ENCODE peak calls at places on chromosome 7, in nine cellular contexts. G is activated CD4-positive, alpha-beta T cell treated with anti-CD3 and anti-CD28 coated beads for 36 hours; D is naive thymus-derived CD4-positive, alpha-beta T cell; L is activated CD8-positive, alpha-beta T cell treated with anti-CD3 and anti-CD28 coated beads for 36 hours; A is heart left ventricle; K is CD4-positive, alpha-beta T cell; M is central memory CD8-positive, alpha-beta T cell; C is right cardiac atrium; S is activated naive CD8-positive, alpha-beta T cell treated with anti-CD3 and anti-CD28 coated beads, Interleukin-2, amount 10 ng/mL, durations not matched to agents 7 days and 5 days. U is an unnamed sample.
A peak's percentile ranks its signal among the peaks of the same experiment; 100 is the strongest.

GRCh38 chr7:159040912-159041711 is 103.6 kb downstream of the VIPR2 start:
- ATAC-seq in G (no peak), D (no peak), L (no peak), A (peak; percentile 29), K (no peak), M (no peak), C (peak; percentile 25), S (no peak), U (no peak)

GRCh38 chr7:136869991-136870798 is 1.7 kb downstream of the CHRM2 start:
- ATAC-seq in G (no peak), D (no peak), L (no peak), A (peak; percentile 36), K (no peak), M (no peak), C (peak; percentile 44), S (no peak), U (no peak)

GRCh38 chr7:630539-630938 is 96.0 kb upstream of the DNAAF5 start:
- ATAC-seq in G (no peak), D (no peak), L (no peak), A (no peak), K (no peak), M (no peak), C (no peak), S (no peak), U (no peak)

GRCh38 chr7:157329447-157329846 is 7.4 kb upstream of the DNAJB6 start:
- ATAC-seq in G (no peak), D (no peak), L (no peak), A (no peak), K (no peak), M (no peak), C (peak; percentile 75), S (no peak), U (no peak)

GRCh38 chr7:30396379-30396778 is 82.2 kb downstream of the NOD1 start:
- ATAC-seq in G (no peak), D (no peak), L (no peak), A (no peak), K (no peak), M (no peak), C (no peak), S (no peak), U (no peak)

GRCh38 chr7:54541941-54542618 is at the start of gene VSTM2A:
- ATAC-seq in G (no peak), D (no peak), L (no peak), A (peak; percentile 56), K (no peak), M (no peak), C (no peak), S (no peak), U (no peak)

GRCh38 chr7:21013765-21014502 is 227.2 kb upstream of the SP8 start:
- ATAC-seq in G (no peak), D (no peak), L (no peak), A (no peak), K (no peak), M (no peak), C (no peak), S (no peak), U (no peak)

GRCh38 chr7:92259610-92260247 is 14.0 kb downstream of the ANKIB1 start:
- ATAC-seq in G (no peak), D (no peak), L (no peak), A (no peak), K (no peak), M (no peak), C (no peak), S (no peak), U (no peak)

GRCh38 chr7:128398016-128398840 is 11.6 kb downstream of the IMPDH1 start:
- ATAC-seq in G (peak; percentile 59), D (peak; percentile 71), L (peak; percentile 72), A (peak; percentile 59), K (peak; percentile 68), M (no peak), C (peak; percentile 34), S (no peak), U (peak; percentile 60)

GRCh38 chr7:55054252-55054651 is 35.4 kb downstream of the EGFR start:
- ATAC-seq in G (no peak), D (no peak), L (no peak), A (no peak), K (no peak), M (no peak), C (no peak), S (no peak), U (no peak)

GRCh38 chr7:97271619-97272018 is 154.1 kb downstream of the SDHAF3 start:
- ATAC-seq in G (no peak), D (no peak), L (no peak), A (no peak), K (no peak), M (no peak), C (no peak), S (no peak), U (no peak)

GRCh38 chr7:84985073-84985784 is 201.6 kb downstream of the SEMA3D start:
- ATAC-seq in G (no peak), D (no peak), L (no peak), A (no peak), K (no peak), M (no peak), C (no peak), S (no peak), U (no peak)

GRCh38 chr7:150845471-150845870 is 6.8 kb upstream of the AOC1 start:
- ATAC-seq in G (no peak), D (no peak), L (no peak), A (peak; percentile 82), K (no peak), M (no peak), C (peak; percentile 78), S (no peak), U (no peak)

GRCh38 chr7:38685851-38686250 is 54.7 kb upstream of the AMPH start:
- ATAC-seq in G (no peak), D (no peak), L (no peak), A (no peak), K (no peak), M (no peak), C (no peak), S (no peak), U (no peak)

GRCh38 chr7:240128-240676 is 47.8 kb downstream of the FAM20C start:
- ATAC-seq in G (no peak), D (no peak), L (peak; percentile 28), A (peak; percentile 59), K (no peak), M (no peak), C (peak; percentile 32), S (no peak), U (peak; percentile 29)

GRCh38 chr7:55065079-55065478 is 46.3 kb downstream of the EGFR start:
- ATAC-seq in G (no peak), D (no peak), L (no peak), A (peak; percentile 71), K (no peak), M (no peak), C (peak; percentile 68), S (no peak), U (peak; percentile 26)

GRCh38 chr7:120421151-120421651 is 148.2 kb downstream of the KCND2 start:
- ATAC-seq in G (no peak), D (no peak), L (no peak), A (no peak), K (no peak), M (no peak), C (no peak), S (no peak), U (no peak)

GRCh38 chr7:113170591-113170990 is 52.2 kb upstream of the SMIM30 start:
- ATAC-seq in G (no peak), D (no peak), L (no peak), A (no peak), K (no peak), M (no peak), C (no peak), S (no peak), U (no peak)

GRCh38 chr7:77367976-77368375 is 48.2 kb downstream of the GSAP start:
- ATAC-seq in G (no peak), D (no peak), L (no peak), A (no peak), K (no peak), M (no peak), C (no peak), S (no peak), U (no peak)

GRCh38 chr7:29851487-29851886 is 45.2 kb downstream of the WIPF3 start:
- ATAC-seq in G (no peak), D (no peak), L (no peak), A (peak; percentile 95), K (no peak), M (no peak), C (peak; percentile 41), S (no peak), U (no peak)

GRCh38 chr7:137482466-137482865 is 138.9 kb upstream of the PTN start:
- ATAC-seq in G (no peak), D (no peak), L (no peak), A (no peak), K (no peak), M (no peak), C (no peak), S (no peak), U (no peak)

GRCh38 chr7:152674860-152675760 is 831 bp downstream of the XRCC2 start:
- ATAC-seq in G (peak; percentile 34), D (no peak), L (no peak), A (no peak), K (no peak), M (no peak), C (no peak), S (no peak), U (no peak)

GRCh38 chr7:106143711-106144347 is 31.7 kb upstream of the SYPL1 start:
- ATAC-seq in G (no peak), D (peak; percentile 22), L (no peak), A (no peak), K (no peak), M (no peak), C (no peak), S (no peak), U (no peak)

GRCh38 chr7:128922496-128923410 is 12.2 kb upstream of the KCP start:
- ATAC-seq in G (no peak), D (no peak), L (no peak), A (peak; percentile 32), K (no peak), M (no peak), C (no peak), S (no peak), U (no peak)

GRCh38 chr7:44955733-44956132 is 23.1 kb downstream of the MYO1G start:
- ATAC-seq in G (no peak), D (no peak), L (no peak), A (peak; percentile 31), K (no peak), M (no peak), C (no peak), S (no peak), U (no peak)

GRCh38 chr7:5492249-5493020 is 68.8 kb upstream of the TNRC18 start:
- ATAC-seq in G (no peak), D (no peak), L (no peak), A (no peak), K (no peak), M (no peak), C (no peak), S (no peak), U (no peak)

GRCh38 chr7:151161757-151162156 is 5.7 kb downstream of the GBX1 start:
- ATAC-seq in G (no peak), D (no peak), L (no peak), A (no peak), K (no peak), M (no peak), C (no peak), S (no peak), U (no peak)

GRCh38 chr7:41628926-41629325 is 74.0 kb downstream of the INHBA start:
- ATAC-seq in G (peak; percentile 79), D (no peak), L (peak; percentile 42), A (peak; percentile 100), K (no peak), M (no peak), C (peak; percentile 70), S (no peak), U (peak; percentile 80)